ENCODE peak calls at places on chromosomes 6 and 20, in four cellular contexts. One of them, this sample, is unnamed.
A peak's percentile ranks its signal among the peaks of the same experiment; 100 is the strongest.

GRCh38 chr6:1890071-1890470 is 280.4 kb downstream of the FOXC1 start:
- DNase-seq in ovary: no peak
- DNase-seq in non-pigmented ciliary epithelial cell: no peak
- DNase-seq in left ventricle myocardium superior: no peak
- DNase-seq in this sample: no peak

GRCh38 chr6:23045280-23045679 is 475.9 kb downstream of the HDGFL1 start:
- DNase-seq in ovary: no peak
- DNase-seq in non-pigmented ciliary epithelial cell: no peak
- DNase-seq in left ventricle myocardium superior: no peak
- DNase-seq in this sample: no peak

GRCh38 chr6:3377536-3378397 is 79.1 kb downstream of the SLC22A23 start:
- DNase-seq in ovary: no peak
- DNase-seq in non-pigmented ciliary epithelial cell: no peak
- DNase-seq in left ventricle myocardium superior: no peak
- DNase-seq in this sample: no peak

GRCh38 chr20:32749914-32750637 is 6.8 kb upstream of the COMMD7 start:
- DNase-seq in ovary: no peak
- DNase-seq in non-pigmented ciliary epithelial cell: no peak
- DNase-seq in left ventricle myocardium superior: no peak
- DNase-seq in this sample: no peak

GRCh38 chr6:14766595-14766994 is 479.3 kb upstream of the JARID2 start:
- DNase-seq in ovary: no peak
- DNase-seq in non-pigmented ciliary epithelial cell: no peak
- DNase-seq in left ventricle myocardium superior: no peak
- DNase-seq in this sample: no peak

GRCh38 chr6:121485359-121485809 is 49.9 kb downstream of the GJA1 start:
- DNase-seq in ovary: no peak
- DNase-seq in non-pigmented ciliary epithelial cell: no peak
- DNase-seq in left ventricle myocardium superior: no peak
- DNase-seq in this sample: no peak

GRCh38 chr6:132788658-132789397 is 9.6 kb downstream of the SLC18B1 start:
- DNase-seq in ovary: no peak
- DNase-seq in non-pigmented ciliary epithelial cell: no peak
- DNase-seq in left ventricle myocardium superior: no peak
- DNase-seq in this sample: no peak

GRCh38 chr20:56003111-56003800 is 2.1 kb downstream of the CBLN4 start:
- DNase-seq in ovary: peak; percentile 42
- DNase-seq in non-pigmented ciliary epithelial cell: no peak
- DNase-seq in left ventricle myocardium superior: no peak
- DNase-seq in this sample: no peak

GRCh38 chr6:47631248-47632196 is 66.9 kb upstream of the ADGRF4 start:
- DNase-seq in ovary: no peak
- DNase-seq in non-pigmented ciliary epithelial cell: no peak
- DNase-seq in left ventricle myocardium superior: no peak
- DNase-seq in this sample: peak; percentile 47

GRCh38 chr6:11653028-11653583 is 115.6 kb downstream of the TMEM170B start:
- DNase-seq in ovary: peak; percentile 46
- DNase-seq in non-pigmented ciliary epithelial cell: peak; percentile 93
- DNase-seq in left ventricle myocardium superior: no peak
- DNase-seq in this sample: peak; percentile 77

GRCh38 chr6:7389162-7389450 is 436 bp downstream of the CAGE1 start:
- DNase-seq in ovary: no peak
- DNase-seq in non-pigmented ciliary epithelial cell: no peak
- DNase-seq in left ventricle myocardium superior: no peak
- DNase-seq in this sample: no peak

GRCh38 chr6:6659600-6660327 is 71.2 kb downstream of the LY86 start:
- DNase-seq in ovary: no peak
- DNase-seq in non-pigmented ciliary epithelial cell: no peak
- DNase-seq in left ventricle myocardium superior: no peak
- DNase-seq in this sample: no peak

GRCh38 chr6:154232013-154232920 is 124.3 kb downstream of the IPCEF1 start:
- DNase-seq in ovary: no peak
- DNase-seq in non-pigmented ciliary epithelial cell: no peak
- DNase-seq in left ventricle myocardium superior: no peak
- DNase-seq in this sample: peak; percentile 20

GRCh38 chr6:113684382-113684901 is 172.7 kb upstream of the MARCKS start:
- DNase-seq in ovary: no peak
- DNase-seq in non-pigmented ciliary epithelial cell: no peak
- DNase-seq in left ventricle myocardium superior: no peak
- DNase-seq in this sample: no peak

GRCh38 chr20:51014797-51015722 is 7.8 kb downstream of the KCNG1 start:
- DNase-seq in ovary: peak; percentile 65
- DNase-seq in non-pigmented ciliary epithelial cell: no peak
- DNase-seq in left ventricle myocardium superior: no peak
- DNase-seq in this sample: no peak

GRCh38 chr20:10863337-10864060 is 189.7 kb upstream of the JAG1 start:
- DNase-seq in ovary: no peak
- DNase-seq in non-pigmented ciliary epithelial cell: peak; percentile 71
- DNase-seq in left ventricle myocardium superior: peak; percentile 30
- DNase-seq in this sample: peak; percentile 70

GRCh38 chr20:13809373-13809772 is 24.5 kb downstream of the NDUFAF5 start:
- DNase-seq in ovary: no peak
- DNase-seq in non-pigmented ciliary epithelial cell: no peak
- DNase-seq in left ventricle myocardium superior: no peak
- DNase-seq in this sample: no peak

GRCh38 chr20:47330933-47331708 is 25.4 kb downstream of the ZMYND8 start:
- DNase-seq in ovary: no peak
- DNase-seq in non-pigmented ciliary epithelial cell: no peak
- DNase-seq in left ventricle myocardium superior: no peak
- DNase-seq in this sample: peak; percentile 100

GRCh38 chr20:31837896-31838397 is 7.5 kb downstream of the FOXS1 start:
- DNase-seq in ovary: no peak
- DNase-seq in non-pigmented ciliary epithelial cell: no peak
- DNase-seq in left ventricle myocardium superior: no peak
- DNase-seq in this sample: no peak

GRCh38 chr6:35911871-35912653 is 8.8 kb downstream of the SRPK1 start:
- DNase-seq in ovary: no peak
- DNase-seq in non-pigmented ciliary epithelial cell: no peak
- DNase-seq in left ventricle myocardium superior: no peak
- DNase-seq in this sample: no peak

This sample was measured in HS-5.